ENCODE peak calls at places on chromosomes 13 and 19, in eight cellular contexts. T is kidney epithelial cell; Z is stimulated activated CD4-positive, alpha-beta T cell treated with anti-CD3 and anti-CD28 coated beads, Interleukin-4, amount 100 ng/mL, for 1 hour; B is keratinocyte; P is HS-5; J is T-helper 2 cell; Q is astrocyte of the cerebellum; O is amniotic stem cell. N is an unnamed sample.
A peak's percentile ranks its signal among the peaks of the same experiment; 100 is the strongest.

GRCh38 chr13:78976696-78977095 is 317.7 kb upstream of the OBI1 start:
- DNase-seq in T (no peak), J (no peak), Z (no peak), O (no peak), B (no peak), Q (no peak), P (no peak), N (no peak)

GRCh38 chr13:77563110-77563509 is 27.6 kb downstream of the SCEL start:
- DNase-seq in T (no peak), J (no peak), P (no peak), B (no peak), Z (no peak), Q (peak; percentile 43), O (peak; percentile 6), N (no peak)

GRCh38 chr13:77034883-77035282 is 7.9 kb upstream of the FBXL3 start:
- DNase-seq in O (no peak), P (no peak), Q (no peak), B (no peak), J (no peak), T (no peak), Z (no peak), N (no peak)

GRCh38 chr13:112873851-112874750 is 94.9 kb upstream of the MCF2L start:
- DNase-seq in Z (peak; percentile 63), T (no peak), P (peak; percentile 3), J (peak; percentile 35), Q (peak; percentile 23), O (peak; percentile 20), B (no peak), N (peak; percentile 94)

GRCh38 chr13:28636677-28637317 is 22.1 kb upstream of the POMP start:
- DNase-seq in T (peak; percentile 44), J (no peak), O (peak; percentile 61), Q (peak; percentile 53), P (no peak), Z (peak; percentile 30), B (no peak), N (no peak)

GRCh38 chr19:21604941-21605548 is 99.6 kb downstream of the ZNF429 start:
- DNase-seq in J (no peak), P (no peak), T (no peak), O (no peak), B (peak; percentile 7), Z (no peak), Q (no peak), N (no peak)

GRCh38 chr13:75873499-75873898 is 237.4 kb downstream of the LMO7 start:
- DNase-seq in B (no peak), J (no peak), Z (no peak), T (no peak), P (no peak), O (no peak), Q (no peak), N (no peak)

GRCh38 chr19:21569497-21569870 is 64.1 kb downstream of the ZNF429 start:
- DNase-seq in Z (peak; percentile 63), T (no peak), P (no peak), J (no peak), B (no peak), O (no peak), Q (no peak), N (no peak)

GRCh38 chr19:5293607-5294089 is 47.0 kb downstream of the PTPRS start:
- DNase-seq in Z (peak; percentile 9), J (no peak), T (no peak), Q (no peak), P (no peak), B (no peak), O (peak; percentile 33), N (no peak)

GRCh38 chr19:6340493-6341201 is 7.2 kb upstream of the ACER1 start:
- DNase-seq in P (no peak), B (no peak), J (no peak), O (no peak), Z (no peak), T (no peak), Q (no peak), N (no peak)

GRCh38 chr13:64808704-64809103 is 2421.4 kb downstream of the PCDH9 start:
- DNase-seq in T (no peak), P (no peak), B (no peak), O (no peak), Q (no peak), Z (no peak), J (no peak), N (no peak)

GRCh38 chr19:14959263-14959662 is 18.0 kb downstream of the OR7C2 start:
- DNase-seq in Z (no peak), T (no peak), Q (no peak), P (no peak), B (no peak), J (no peak), O (no peak), N (no peak)

GRCh38 chr13:41917641-41918040 is 43.3 kb downstream of the VWA8 start:
- DNase-seq in P (peak; percentile 29), J (no peak), O (peak; percentile 5), Z (no peak), B (no peak), T (peak; percentile 12), Q (no peak), N (no peak)

GRCh38 chr19:9906475-9907087 is 29.7 kb downstream of the OLFM2 start:
- DNase-seq in Z (no peak), B (no peak), Q (no peak), J (no peak), T (no peak), P (no peak), O (no peak), N (no peak)

GRCh38 chr13:35871561-35871960 is 259.6 kb downstream of the DCLK1 start:
- DNase-seq in T (no peak), J (no peak), O (no peak), Z (no peak), B (no peak), P (no peak), Q (no peak), N (no peak)